ENCODE peak calls at places on chromosomes 4 and X, in four cellular contexts. T, J, L and C are unnamed samples.
A peak's percentile ranks its signal among the peaks of the same experiment; 100 is the strongest.

GRCh38 chr4:138841341-138841740 is 174.2 kb upstream of the NOCT start:
- DNase-seq in T (no peak), J (no peak), L (no peak), C (no peak)

GRCh38 chr4:91681544-91681943 is 622.2 kb upstream of the GRID2 start:
- DNase-seq in T (no peak), J (no peak), L (peak; percentile 3), C (no peak)

GRCh38 chr4:67151376-67152343 is 393.6 kb downstream of the CENPC start:
- DNase-seq in T (no peak), J (no peak), L (no peak), C (no peak)

GRCh38 chr4:37438880-37439279 is 194.3 kb downstream of the NWD2 start:
- DNase-seq in T (no peak), J (no peak), L (no peak), C (no peak)

GRCh38 chrX:18617351-18617750 is 54.6 kb downstream of the RS1 start:
- DNase-seq in T (no peak), J (no peak), L (peak; percentile 9), C (peak; percentile 4)

GRCh38 chr4:87026795-87027495 is 92.1 kb downstream of the AFF1 start:
- DNase-seq in T (no peak), J (no peak), L (no peak), C (no peak)

GRCh38 chr4:95732061-95732460 is 107.8 kb upstream of the PDHA2 start:
- DNase-seq in T (no peak), J (no peak), L (peak; percentile 4), C (no peak)

GRCh38 chrX:40207626-40208025 is 109.9 kb upstream of the BCOR start:
- DNase-seq in T (no peak), J (no peak), L (peak; percentile 38), C (no peak)

GRCh38 chr4:48602222-48602621 is 112.2 kb downstream of the ZAR1 start:
- DNase-seq in T (no peak), J (no peak), L (peak; percentile 36), C (no peak)

GRCh38 chr4:174037049-174037448 is 246.4 kb downstream of the FBXO8 start:
- DNase-seq in T (no peak), J (no peak), L (no peak), C (no peak)

GRCh38 chrX:7072856-7073255 is 74.7 kb upstream of the STS start:
- DNase-seq in T (no peak), J (no peak), L (no peak), C (no peak)